ENCODE peak calls at places on chromosomes 12 and 14, in four cellular contexts. J is esophagus squamous epithelium, E is IMR-90, Y is stomach. F is an unnamed sample.

GRCh38 chr12:116150001-116150400 is 127.5 kb downstream of the MED13L start:
- DNase-seq in J (no peak), E (no peak), Y (no peak), F (no peak)

GRCh38 chr12:26810330-26810729 is 22.7 kb downstream of the ITPR2 start:
- DNase-seq in J (no peak), E (peak; percentile 87), Y (peak; percentile 71), F (no peak)

GRCh38 chr12:75526655-75527511 is 15.5 kb upstream of the KRR1 start:
- DNase-seq in J (no peak), E (peak; percentile 84), Y (no peak), F (no peak)

GRCh38 chr12:3882396-3882795 is 9.2 kb upstream of the PARP11 start:
- DNase-seq in J (no peak), E (no peak), Y (no peak), F (no peak)

GRCh38 chr12:16389594-16389993 is 42.1 kb downstream of the MGST1 start:
- DNase-seq in J (no peak), E (peak; percentile 88), Y (no peak), F (no peak)

GRCh38 chr14:50335389-50335788 is 23.3 kb downstream of the DMAC2L start:
- DNase-seq in J (no peak), E (peak; percentile 72), Y (no peak), F (no peak)

GRCh38 chr14:40312296-40312695 is 880.1 kb upstream of the FBXO33 start:
- DNase-seq in J (no peak), E (no peak), Y (no peak), F (no peak)

GRCh38 chr12:80509781-80510556 is 65.9 kb downstream of the PTPRQ start:
- DNase-seq in J (no peak), E (peak; percentile 87), Y (no peak), F (no peak)

GRCh38 chr14:105061428-105062047 is 3.7 kb downstream of the GPR132 start:
- DNase-seq in J (no peak), E (no peak), Y (peak; percentile 44), F (no peak)

DNA sequence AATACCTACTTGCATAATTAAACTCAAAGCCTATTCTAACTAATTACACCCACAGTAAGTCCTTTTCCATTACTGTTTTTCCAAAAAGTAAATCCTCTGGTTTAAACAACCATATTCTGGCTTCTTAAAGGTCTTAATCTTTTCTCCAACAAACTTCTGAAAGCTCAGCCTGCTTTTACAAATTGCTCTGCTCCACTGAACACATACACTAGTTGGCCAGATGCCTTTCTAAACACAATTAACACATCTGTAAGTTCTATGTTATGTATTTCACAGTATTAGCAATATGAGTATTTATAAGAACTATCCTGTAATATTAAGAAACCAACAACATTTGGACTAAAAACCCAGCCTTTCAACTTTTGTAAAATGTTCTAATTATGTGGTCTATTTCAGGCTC is 30.1 kb downstream of the PTPRB start:
- DNase-seq in J (no peak), E (no peak), Y (no peak), F (no peak)
- TF ChIP-seq POLR2A in J (no peak), E (no peak), Y (no peak), F (no peak)

GRCh38 chr14:53955671-53956426 is 776 bp downstream of the BMP4 start:
- DNase-seq in J (no peak), E (no peak), Y (peak; percentile 70), F (no peak)
- TF ChIP-seq POLR2A in J (no peak), E (no peak), Y (no peak), F (no peak)

DNA sequence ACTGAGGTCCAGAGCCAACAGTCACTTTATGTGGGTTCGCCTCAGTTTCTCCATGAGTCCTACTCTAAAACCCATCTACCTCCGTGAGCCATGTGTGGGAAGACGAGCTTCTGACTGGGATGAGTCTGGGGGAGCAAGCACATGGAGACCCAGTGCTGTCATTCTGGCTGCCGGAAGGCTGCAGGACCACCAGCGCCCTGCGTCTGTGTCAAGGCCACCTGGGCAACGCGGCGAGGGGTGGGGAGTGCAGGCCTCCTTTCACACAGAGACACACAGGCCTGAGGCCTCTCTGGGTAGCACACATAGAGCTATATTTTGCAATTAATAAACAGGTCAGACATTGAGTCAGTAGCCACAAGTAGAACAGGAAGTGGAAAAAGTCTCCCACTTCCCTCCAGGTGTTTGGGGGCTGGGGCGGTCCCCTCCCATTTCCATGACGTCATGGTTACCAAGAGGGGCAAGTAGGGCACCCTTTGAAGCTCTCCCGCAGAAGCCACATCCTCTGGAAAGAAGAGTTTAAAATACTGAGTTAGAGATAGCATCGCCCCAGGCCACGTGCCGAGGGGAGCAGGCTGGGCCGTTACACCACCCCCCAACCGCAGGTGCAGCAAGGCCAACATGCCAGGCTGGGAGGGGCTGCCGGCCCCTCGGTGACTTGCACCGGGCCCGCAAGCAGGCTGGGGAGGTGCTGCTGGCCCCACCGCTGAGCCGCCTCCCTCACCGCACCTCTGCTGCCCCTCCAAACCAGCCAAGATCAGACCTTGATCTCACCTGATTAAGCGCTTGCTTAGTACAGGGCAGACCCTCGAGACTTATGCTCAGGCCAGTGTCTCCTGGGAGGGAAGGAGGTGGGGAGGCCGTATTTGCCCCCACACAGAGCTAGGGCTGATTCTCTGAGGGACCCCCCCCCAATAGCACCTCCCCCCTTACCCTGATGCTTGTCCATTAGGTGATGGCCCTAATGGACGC is 32.7 kb downstream of the DAD1 start:
- DNase-seq in J (peak; percentile 80), E (peak; percentile 89), Y (peak; percentile 74), F (no peak)
- TF ChIP-seq POLR2A in J (no peak), E (no peak), Y (no peak), F (no peak)

GRCh38 chr14:68518910-68519686 is 273.8 kb downstream of the ZFP36L1 start:
- DNase-seq in J (no peak), E (peak; percentile 63), Y (no peak), F (peak; percentile 77)
- TF ChIP-seq POLR2A in J (no peak), E (no peak), Y (no peak), F (no peak)

GRCh38 chr14:29738056-29738455 is 189.6 kb downstream of the PRKD1 start:
- DNase-seq in J (no peak), E (no peak), Y (no peak), F (no peak)

GRCh38 chr14:29734732-29735131 is 192.9 kb downstream of the PRKD1 start:
- DNase-seq in J (no peak), E (no peak), Y (no peak), F (no peak)

GRCh38 chr14:29740491-29740890 is 187.2 kb downstream of the PRKD1 start:
- DNase-seq in J (no peak), E (no peak), Y (no peak), F (no peak)

GRCh38 chr14:29738950-29739349 is 188.7 kb downstream of the PRKD1 start:
- DNase-seq in J (no peak), E (no peak), Y (no peak), F (no peak)

GRCh38 chr14:29735459-29735858 is 192.2 kb downstream of the PRKD1 start:
- DNase-seq in J (no peak), E (no peak), Y (no peak), F (no peak)
- TF ChIP-seq POLR2A in J (no peak), E (no peak), Y (no peak), F (no peak)

F was measured in vagina.